ENCODE peak calls at places on chromosomes 11 and 22, in nine cellular contexts. C is stimulated activated CD8-positive, alpha-beta memory T cell treated with anti-CD3 and anti-CD28 coated beads, Interleukin-15, amount 100 ng/mL, for 1 hour; B is T-cell; O is CD14-positive monocyte; Y is NCI-H460; Q is foreskin fibroblast; G is stimulated activated CD4-positive, alpha-beta T cell treated with anti-CD3 and anti-CD28 coated beads, Interleukin-12 subunit alpha, Interleukin-12 subunit beta, amount 100 ng/mL, for 24 hours; M is astrocyte; D is fibroblast of lung. J is an unnamed sample.

GRCh38 chr22:29784451-29785361 is 17.5 kb downstream of the UQCR10 start:
- DNase-seq in C (no peak), B (no peak), O (no peak), Y (no peak), Q (no peak), G (no peak), M (no peak), D (peak; percentile 38), J (no peak)

GRCh38 chr11:65420506-65421203 is 1.9 kb upstream of the NEAT1 start:
- DNase-seq in C (no peak), B (no peak), O (no peak), Y (no peak), Q (no peak), G (no peak), M (no peak), D (no peak), J (no peak)

GRCh38 chr11:128455766-128456165 is 131.6 kb downstream of the ETS1 start:
- DNase-seq in C (no peak), B (no peak), O (no peak), Y (no peak), Q (no peak), G (no peak), M (no peak), D (no peak), J (no peak)

GRCh38 chr11:114259124-114259526 is 37.1 kb upstream of the NNMT start:
- DNase-seq in C (no peak), B (no peak), O (peak; percentile 62), Y (no peak), Q (no peak), G (no peak), M (no peak), D (no peak), J (peak; percentile 78)

GRCh38 chr11:128501008-128501407 is 86.3 kb downstream of the ETS1 start:
- DNase-seq in C (no peak), B (no peak), O (no peak), Y (no peak), Q (no peak), G (no peak), M (no peak), D (no peak), J (no peak)

GRCh38 chr11:12746593-12747097 is 72.4 kb downstream of the TEAD1 start:
- DNase-seq in C (no peak), B (no peak), O (no peak), Y (no peak), Q (peak; percentile 75), G (no peak), M (peak; percentile 92), D (peak; percentile 95), J (peak; percentile 77)

GRCh38 chr11:117230981-117231636 is 764 bp downstream of the PCSK7 start:
- DNase-seq in C (no peak), B (no peak), O (no peak), Y (no peak), Q (no peak), G (no peak), M (no peak), D (no peak), J (no peak)

GRCh38 chr11:106086135-106086534 is 8.7 kb downstream of the AASDHPPT start:
- DNase-seq in C (no peak), B (no peak), O (no peak), Y (no peak), Q (no peak), G (no peak), M (no peak), D (no peak), J (no peak)

GRCh38 chr22:24435861-24436351 is 8.5 kb downstream of the ADORA2A start:
- DNase-seq in C (no peak), B (no peak), O (peak; percentile 23), Y (no peak), Q (peak; percentile 42), G (no peak), M (no peak), D (no peak), J (no peak)

GRCh38 chr22:29213481-29213880 is 7.8 kb downstream of the EMID1 start:
- DNase-seq in C (no peak), B (no peak), O (no peak), Y (no peak), Q (no peak), G (no peak), M (no peak), D (no peak), J (no peak)

GRCh38 chr11:133821776-133822175 is 23.5 kb downstream of the SPATA19 start:
- DNase-seq in C (no peak), B (no peak), O (no peak), Y (peak; percentile 6), Q (no peak), G (peak; percentile 26), M (no peak), D (peak; percentile 12), J (no peak)

GRCh38 chr22:50293441-50294318 is 13.8 kb downstream of the PLXNB2 start:
- DNase-seq in C (no peak), B (no peak), O (no peak), Y (no peak), Q (peak; percentile 75), G (no peak), M (peak; percentile 64), D (peak; percentile 82), J (peak; percentile 85)

GRCh38 chr11:7414729-7415536 is 70.4 kb upstream of the OLFML1 start:
- DNase-seq in C (no peak), B (no peak), O (no peak), Y (no peak), Q (no peak), G (no peak), M (no peak), D (no peak), J (no peak)

GRCh38 chr11:66227700-66228099 is 40.7 kb upstream of the RAB1B start:
- DNase-seq in C (no peak), B (no peak), O (no peak), Y (no peak), Q (no peak), G (no peak), M (no peak), D (no peak), J (peak; percentile 7)

GRCh38 chr22:44191036-44191454 is 10.3 kb downstream of the PARVG start:
- DNase-seq in C (no peak), B (no peak), O (peak; percentile 68), Y (no peak), Q (no peak), G (peak; percentile 19), M (peak; percentile 14), D (peak; percentile 37), J (no peak)

GRCh38 chr11:22203281-22203680 is 10.4 kb downstream of the ANO5 start:
- DNase-seq in C (no peak), B (no peak), O (no peak), Y (no peak), Q (no peak), G (no peak), M (no peak), D (no peak), J (no peak)

GRCh38 chr11:115191761-115192160 is 312.5 kb downstream of the CADM1 start:
- DNase-seq in C (no peak), B (no peak), O (no peak), Y (no peak), Q (no peak), G (no peak), M (peak; percentile 29), D (peak; percentile 45), J (no peak)

J was measured in Right ventricle myocardium inferior.